ENCODE peak calls at places on chromosomes 1 and 21, in six cellular contexts. One of them, this sample, is unnamed.

GRCh38 chr1:164576311-164577271 is 17.6 kb downstream of the PBX1 start:
- DNase-seq in heart right ventricle: peak
- DNase-seq in neural crest cell: peak
- DNase-seq in endothelial cell: peak
- DNase-seq in fibroblast of lung: peak
- DNase-seq in sigmoid colon: peak
- DNase-seq in this sample: no peak

GRCh38 chr1:105483436-105483835 is 1573.0 kb upstream of the PRMT6 start:
- DNase-seq in heart right ventricle: no peak
- DNase-seq in neural crest cell: no peak
- DNase-seq in sigmoid colon: no peak
- DNase-seq in endothelial cell: no peak
- DNase-seq in fibroblast of lung: peak
- DNase-seq in this sample: no peak

GRCh38 chr1:63746129-63746864 is 27.5 kb upstream of the ROR1 start:
- DNase-seq in endothelial cell: no peak
- DNase-seq in sigmoid colon: no peak
- DNase-seq in heart right ventricle: no peak
- DNase-seq in fibroblast of lung: peak
- DNase-seq in neural crest cell: peak
- DNase-seq in this sample: no peak

GRCh38 chr21:45992311-45993209 is 11.0 kb downstream of the COL6A1 start:
- DNase-seq in sigmoid colon: peak
- DNase-seq in neural crest cell: no peak
- DNase-seq in fibroblast of lung: no peak
- DNase-seq in endothelial cell: peak
- DNase-seq in heart right ventricle: peak
- DNase-seq in this sample: no peak

GRCh38 chr1:54404939-54405880 is 984 bp downstream of the SSBP3 start:
- DNase-seq in neural crest cell: peak
- DNase-seq in endothelial cell: peak
- DNase-seq in sigmoid colon: no peak
- DNase-seq in fibroblast of lung: peak
- DNase-seq in heart right ventricle: no peak
- DNase-seq in this sample: peak

GRCh38 chr1:170162385-170163226 is 16.8 kb downstream of the NTMT2 start:
- DNase-seq in heart right ventricle: peak
- DNase-seq in neural crest cell: no peak
- DNase-seq in sigmoid colon: no peak
- DNase-seq in fibroblast of lung: peak
- DNase-seq in endothelial cell: peak
- DNase-seq in this sample: no peak

GRCh38 chr1:11802616-11802972 is 3.2 kb downstream of the MTHFR start:
- DNase-seq in fibroblast of lung: no peak
- DNase-seq in sigmoid colon: no peak
- DNase-seq in neural crest cell: no peak
- DNase-seq in heart right ventricle: peak
- DNase-seq in endothelial cell: no peak
- DNase-seq in this sample: no peak

GRCh38 chr21:24395320-24395933 is 1211.9 kb downstream of the MRPL39 start:
- DNase-seq in fibroblast of lung: peak
- DNase-seq in heart right ventricle: no peak
- DNase-seq in neural crest cell: no peak
- DNase-seq in endothelial cell: no peak
- DNase-seq in sigmoid colon: no peak
- DNase-seq in this sample: no peak

GRCh38 chr1:42322577-42322976 is 12.5 kb downstream of the FOXJ3 start:
- DNase-seq in fibroblast of lung: peak
- DNase-seq in endothelial cell: no peak
- DNase-seq in sigmoid colon: no peak
- DNase-seq in neural crest cell: no peak
- DNase-seq in heart right ventricle: no peak
- DNase-seq in this sample: no peak

GRCh38 chr1:94559921-94560320 is 18.4 kb upstream of the F3 start:
- DNase-seq in heart right ventricle: no peak
- DNase-seq in sigmoid colon: no peak
- DNase-seq in fibroblast of lung: no peak
- DNase-seq in neural crest cell: no peak
- DNase-seq in endothelial cell: no peak
- DNase-seq in this sample: no peak

GRCh38 chr1:241408170-241408569 is 51.2 kb upstream of the RGS7 start:
- DNase-seq in fibroblast of lung: peak
- DNase-seq in sigmoid colon: no peak
- DNase-seq in neural crest cell: no peak
- DNase-seq in heart right ventricle: no peak
- DNase-seq in endothelial cell: no peak
- DNase-seq in this sample: no peak

GRCh38 chr1:84853743-84854721 is 39.0 kb downstream of the LPAR3 start:
- DNase-seq in sigmoid colon: no peak
- DNase-seq in fibroblast of lung: peak
- DNase-seq in neural crest cell: no peak
- DNase-seq in endothelial cell: no peak
- DNase-seq in heart right ventricle: no peak
- DNase-seq in this sample: peak

GRCh38 chr1:225694151-225694603 is 41.3 kb upstream of the ENAH start:
- DNase-seq in neural crest cell: no peak
- DNase-seq in heart right ventricle: peak
- DNase-seq in endothelial cell: no peak
- DNase-seq in sigmoid colon: no peak
- DNase-seq in fibroblast of lung: peak
- DNase-seq in this sample: no peak

GRCh38 chr1:48039088-48040049 is 42.2 kb upstream of the TRABD2B start:
- DNase-seq in sigmoid colon: no peak
- DNase-seq in heart right ventricle: no peak
- DNase-seq in fibroblast of lung: peak
- DNase-seq in endothelial cell: no peak
- DNase-seq in neural crest cell: no peak
- DNase-seq in this sample: peak

GRCh38 chr1:85708826-85709222 is 591 bp upstream of the ZNHIT6 start:
- DNase-seq in endothelial cell: no peak
- DNase-seq in sigmoid colon: no peak
- DNase-seq in fibroblast of lung: no peak
- DNase-seq in neural crest cell: no peak
- DNase-seq in heart right ventricle: no peak
- DNase-seq in this sample: no peak

GRCh38 chr1:12067900-12068821 is 5.1 kb downstream of the TNFRSF8 start:
- DNase-seq in sigmoid colon: no peak
- DNase-seq in fibroblast of lung: peak
- DNase-seq in neural crest cell: no peak
- DNase-seq in endothelial cell: no peak
- DNase-seq in heart right ventricle: no peak
- DNase-seq in this sample: peak

GRCh38 chr21:26961704-26962103 is 5.2 kb downstream of the ADAMTS5 start:
- DNase-seq in fibroblast of lung: no peak
- DNase-seq in sigmoid colon: no peak
- DNase-seq in heart right ventricle: no peak
- DNase-seq in neural crest cell: no peak
- DNase-seq in endothelial cell: peak
- DNase-seq in this sample: no peak

GRCh38 chr1:29202053-29202452 is 20.4 kb upstream of the SRSF4 start:
- DNase-seq in fibroblast of lung: no peak
- DNase-seq in neural crest cell: no peak
- DNase-seq in sigmoid colon: no peak
- DNase-seq in heart right ventricle: no peak
- DNase-seq in endothelial cell: no peak
- DNase-seq in this sample: no peak

GRCh38 chr1:183124259-183124658 is 61.8 kb upstream of the LAMC2 start:
- DNase-seq in endothelial cell: no peak
- DNase-seq in fibroblast of lung: no peak
- DNase-seq in sigmoid colon: no peak
- DNase-seq in heart right ventricle: no peak
- DNase-seq in neural crest cell: no peak
- DNase-seq in this sample: no peak

GRCh38 chr1:57278558-57278957 is 145.3 kb downstream of the DAB1 start:
- DNase-seq in heart right ventricle: no peak
- DNase-seq in endothelial cell: no peak
- DNase-seq in sigmoid colon: no peak
- DNase-seq in fibroblast of lung: no peak
- DNase-seq in neural crest cell: no peak
- DNase-seq in this sample: no peak

GRCh38 chr1:227905573-227906487 is 41.9 kb downstream of the WNT9A start:
- DNase-seq in sigmoid colon: no peak
- DNase-seq in heart right ventricle: no peak
- DNase-seq in neural crest cell: no peak
- DNase-seq in endothelial cell: no peak
- DNase-seq in fibroblast of lung: no peak
- DNase-seq in this sample: no peak

GRCh38 chr1:41487729-41488598 is 3.5 kb upstream of the EDN2 start:
- DNase-seq in heart right ventricle: no peak
- DNase-seq in fibroblast of lung: no peak
- DNase-seq in endothelial cell: no peak
- DNase-seq in sigmoid colon: no peak
- DNase-seq in neural crest cell: no peak
- DNase-seq in this sample: no peak

GRCh38 chr1:196433000-196433399 is 175.2 kb downstream of the KCNT2 start:
- DNase-seq in sigmoid colon: no peak
- DNase-seq in endothelial cell: no peak
- DNase-seq in heart right ventricle: no peak
- DNase-seq in neural crest cell: no peak
- DNase-seq in fibroblast of lung: no peak
- DNase-seq in this sample: no peak

GRCh38 chr1:5967351-5968160 is 24.7 kb downstream of the NPHP4 start:
- DNase-seq in sigmoid colon: peak
- DNase-seq in fibroblast of lung: no peak
- DNase-seq in heart right ventricle: no peak
- DNase-seq in neural crest cell: no peak
- DNase-seq in endothelial cell: no peak
- DNase-seq in this sample: no peak

GRCh38 chr1:119116725-119117124 is 23.7 kb downstream of the WARS2 start:
- DNase-seq in fibroblast of lung: no peak
- DNase-seq in endothelial cell: no peak
- DNase-seq in sigmoid colon: no peak
- DNase-seq in neural crest cell: no peak
- DNase-seq in heart right ventricle: no peak
- DNase-seq in this sample: no peak

GRCh38 chr1:21511579-21512522 is 2.6 kb downstream of the ALPL start:
- DNase-seq in sigmoid colon: peak
- DNase-seq in fibroblast of lung: peak
- DNase-seq in neural crest cell: no peak
- DNase-seq in endothelial cell: no peak
- DNase-seq in heart right ventricle: peak
- DNase-seq in this sample: no peak

GRCh38 chr1:219188331-219188803 is 14.7 kb downstream of the LYPLAL1 start:
- DNase-seq in heart right ventricle: no peak
- DNase-seq in endothelial cell: no peak
- DNase-seq in fibroblast of lung: peak
- DNase-seq in sigmoid colon: no peak
- DNase-seq in neural crest cell: no peak
- DNase-seq in this sample: no peak

GRCh38 chr1:181430015-181430657 is 53.2 kb upstream of the CACNA1E start:
- DNase-seq in neural crest cell: no peak
- DNase-seq in heart right ventricle: no peak
- DNase-seq in sigmoid colon: no peak
- DNase-seq in endothelial cell: no peak
- DNase-seq in fibroblast of lung: no peak
- DNase-seq in this sample: peak

GRCh38 chr1:95018602-95019369 is 54.0 kb downstream of the ALG14 start:
- DNase-seq in neural crest cell: no peak
- DNase-seq in fibroblast of lung: peak
- DNase-seq in sigmoid colon: no peak
- DNase-seq in heart right ventricle: no peak
- DNase-seq in endothelial cell: no peak
- DNase-seq in this sample: no peak

GRCh38 chr1:59156526-59157196 is 140.2 kb upstream of the FGGY start:
- DNase-seq in heart right ventricle: no peak
- DNase-seq in endothelial cell: peak
- DNase-seq in sigmoid colon: no peak
- DNase-seq in fibroblast of lung: peak
- DNase-seq in neural crest cell: peak
- DNase-seq in this sample: no peak

GRCh38 chr1:42963378-42964005 is 4.8 kb upstream of the SLC2A1 start:
- DNase-seq in heart right ventricle: no peak
- DNase-seq in fibroblast of lung: peak
- DNase-seq in endothelial cell: no peak
- DNase-seq in neural crest cell: no peak
- DNase-seq in sigmoid colon: no peak
- DNase-seq in this sample: no peak

GRCh38 chr1:203026666-203027663 is 674 bp downstream of the PPFIA4 start:
- DNase-seq in fibroblast of lung: no peak
- DNase-seq in heart right ventricle: no peak
- DNase-seq in sigmoid colon: no peak
- DNase-seq in neural crest cell: no peak
- DNase-seq in endothelial cell: no peak
- DNase-seq in this sample: peak
- TF ChIP-seq CTCF in fibroblast of lung: no peak
- TF ChIP-seq CTCF in heart right ventricle: no peak
- TF ChIP-seq CTCF in sigmoid colon: no peak
- TF ChIP-seq CTCF in neural crest cell: peak
- TF ChIP-seq CTCF in endothelial cell: no peak
- TF ChIP-seq CTCF in this sample: no peak

GRCh38 chr1:223714849-223715709 is 2.7 kb downstream of the CAPN2 start:
- DNase-seq in sigmoid colon: no peak
- DNase-seq in heart right ventricle: no peak
- DNase-seq in fibroblast of lung: peak
- DNase-seq in neural crest cell: no peak
- DNase-seq in endothelial cell: peak
- DNase-seq in this sample: no peak
- TF ChIP-seq CTCF in sigmoid colon: no peak
- TF ChIP-seq CTCF in heart right ventricle: no peak
- TF ChIP-seq CTCF in fibroblast of lung: no peak
- TF ChIP-seq CTCF in neural crest cell: no peak
- TF ChIP-seq CTCF in endothelial cell: no peak
- TF ChIP-seq CTCF in this sample: no peak

DNA sequence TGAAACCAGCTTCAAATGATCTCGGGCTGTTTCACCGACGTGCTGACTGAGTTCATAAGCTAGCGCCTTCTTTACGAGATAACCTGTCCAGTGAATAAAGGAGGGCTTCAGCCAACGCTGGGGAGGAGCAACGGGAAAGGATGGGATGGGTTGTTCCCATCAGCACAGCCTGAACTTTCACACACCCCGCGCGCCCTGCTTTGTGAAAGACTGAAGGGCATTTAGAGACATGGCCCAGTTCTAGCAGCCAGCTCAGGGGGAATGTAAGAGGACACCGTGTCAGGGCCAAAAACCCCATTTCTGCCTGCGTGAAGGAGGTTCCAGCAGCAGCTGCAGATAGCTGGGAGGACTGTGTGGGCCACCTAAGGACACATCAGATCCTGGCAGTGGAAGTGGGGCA is 255.1 kb upstream of the RAB4A start:
- DNase-seq in endothelial cell: no peak
- DNase-seq in heart right ventricle: no peak
- DNase-seq in fibroblast of lung: no peak
- DNase-seq in sigmoid colon: no peak
- DNase-seq in neural crest cell: no peak
- DNase-seq in this sample: no peak
- TF ChIP-seq CTCF in endothelial cell: no peak
- TF ChIP-seq CTCF in heart right ventricle: no peak
- TF ChIP-seq CTCF in fibroblast of lung: no peak
- TF ChIP-seq CTCF in sigmoid colon: no peak
- TF ChIP-seq CTCF in neural crest cell: no peak
- TF ChIP-seq CTCF in this sample: no peak

GRCh38 chr1:92961131-92961895 is at the start of gene DIPK1A:
- DNase-seq in neural crest cell: peak
- DNase-seq in endothelial cell: peak
- DNase-seq in fibroblast of lung: peak
- DNase-seq in heart right ventricle: peak
- DNase-seq in sigmoid colon: peak
- DNase-seq in this sample: peak
- TF ChIP-seq CTCF in neural crest cell: peak
- TF ChIP-seq CTCF in endothelial cell: peak
- TF ChIP-seq CTCF in fibroblast of lung: no peak
- TF ChIP-seq CTCF in heart right ventricle: no peak
- TF ChIP-seq CTCF in sigmoid colon: no peak
- TF ChIP-seq CTCF in this sample: peak